ENCODE peak calls at places on chromosomes 12 and 14, in four cellular contexts. I is lung microvascular endothelial cell; Z is testis; C is activated CD4-positive, CD25-positive, alpha-beta regulatory T cell treated with anti-CD3 and anti-CD28 coated beads, Interleukin-2, amount 50 U/mL, for 16 hours. O is an unnamed sample.

GRCh38 chr14:50319721-50320120 is 7.6 kb downstream of the DMAC2L start:
- DNase-seq in C (no peak), I (no peak), Z (no peak), O (no peak)

GRCh38 chr12:53299101-53299453 is 418 bp upstream of the MYG1 start:
- DNase-seq in Z (no peak), C (no peak), I (peak), O (no peak)

GRCh38 chr12:31029916-31030562 is 43.6 kb upstream of the DDX11 start:
- DNase-seq in I (no peak), C (no peak), Z (peak), O (peak)

GRCh38 chr12:132272706-132273105 is 56.7 kb downstream of the GALNT9 start:
- DNase-seq in C (no peak), Z (no peak), I (no peak), O (no peak)

GRCh38 chr12:27112891-27113290 is 30.5 kb upstream of the C12orf71 start:
- DNase-seq in Z (no peak), I (no peak), C (no peak), O (no peak)

GRCh38 chr14:35666429-35667043 is 132.6 kb downstream of the INSM2 start:
- DNase-seq in I (no peak), Z (no peak), C (no peak), O (no peak)

GRCh38 chr14:24231263-24232120 is 675 bp downstream of the NEDD8 start:
- DNase-seq in C (no peak), Z (no peak), I (peak), O (peak)

GRCh38 chr12:65156366-65156831 is 13.0 kb upstream of the LEMD3 start:
- DNase-seq in I (no peak), Z (no peak), C (no peak), O (no peak)

GRCh38 chr12:563250-563781 is 99.9 kb downstream of the NINJ2 start:
- DNase-seq in Z (no peak), C (no peak), I (no peak), O (no peak)

GRCh38 chr14:19800282-19801117 is 3.1 kb upstream of the OR4N2 start:
- DNase-seq in Z (no peak), I (no peak), C (no peak), O (peak)

GRCh38 chr14:23578560-23579310 is at the start of gene JPH4:
- DNase-seq in I (no peak), C (no peak), Z (no peak), O (peak)

GRCh38 chr12:58416211-58416610 is 474.8 kb downstream of the ATP23 start:
- DNase-seq in C (no peak), I (peak), Z (no peak), O (no peak)

GRCh38 chr12:53067074-53067992 is 11.9 kb downstream of the SPRYD3 start:
- DNase-seq in Z (no peak), C (no peak), I (no peak), O (no peak)

GRCh38 chr14:91149462-91149861 is 35.6 kb downstream of the DGLUCY start:
- DNase-seq in I (peak), C (no peak), Z (peak), O (peak)

GRCh38 chr12:54475542-54475941 is 2.1 kb upstream of the GTSF1 start:
- DNase-seq in Z (no peak), C (no peak), I (no peak), O (no peak)

GRCh38 chr14:100056964-100057817 is 8.0 kb upstream of the EVL start:
- DNase-seq in C (no peak), I (peak), Z (no peak), O (no peak)

GRCh38 chr12:63882844-63883243 is 38.3 kb downstream of the SRGAP1 start:
- DNase-seq in C (no peak), I (no peak), Z (no peak), O (no peak)